ENCODE peak calls at places on chromosome 21, in ten cellular contexts. Z is AG08395, V is aorta, T is DND-41, L is T-helper 2 cell, M is PC-9, J is T-helper 1 cell, B is amygdala, W is naive B cell, I is NB4. Q is an unnamed sample.

GRCh38 chr21:39660191-39660590 is 47.5 kb downstream of the B3GALT5 start:
- DNase-seq in J (no peak), W (no peak), Z (peak), V (no peak), B (no peak), M (no peak), L (no peak), I (no peak), T (no peak), Q (no peak)

GRCh38 chr21:44870748-44871495 is 2.6 kb downstream of the PTTG1IP start:
- DNase-seq in W (no peak), I (no peak), L (peak), T (no peak), M (peak), V (peak), J (no peak), Z (no peak), B (no peak), Q (no peak)

GRCh38 chr21:41765393-41765950 is 1.4 kb downstream of the RIPK4 start:
- DNase-seq in V (peak), W (no peak), Z (no peak), L (no peak), M (no peak), I (no peak), B (no peak), J (no peak), T (peak), Q (no peak)

GRCh38 chr21:33975548-33976081 is 60.0 kb upstream of the ATP5PO start:
- DNase-seq in L (peak), M (peak), V (no peak), J (peak), I (peak), B (no peak), T (peak), Z (peak), W (no peak), Q (peak)

GRCh38 chr21:45593162-45594022 is 50.1 kb upstream of the PCBP3 start:
- DNase-seq in M (no peak), B (no peak), V (peak), J (no peak), T (no peak), W (no peak), Z (no peak), L (no peak), I (no peak), Q (peak)

GRCh38 chr21:44989943-44990780 is 50.3 kb downstream of the SLX9 start:
- DNase-seq in W (no peak), M (no peak), I (no peak), Z (no peak), V (peak), J (no peak), B (no peak), T (no peak), L (no peak), Q (no peak)

GRCh38 chr21:37223804-37224345 is 43.3 kb downstream of the VPS26C start:
- DNase-seq in J (no peak), W (no peak), B (no peak), V (no peak), T (no peak), M (no peak), L (no peak), Z (no peak), I (no peak), Q (no peak)

GRCh38 chr21:26753822-26754221 is 91.4 kb downstream of the ADAMTS1 start:
- DNase-seq in V (no peak), B (no peak), T (no peak), L (no peak), I (peak), M (no peak), J (no peak), Z (no peak), W (no peak), Q (no peak)

GRCh38 chr21:29125979-29126378 is 4.5 kb upstream of the MAP3K7CL start:
- DNase-seq in T (no peak), J (no peak), M (no peak), V (no peak), W (no peak), L (no peak), I (no peak), B (no peak), Z (no peak), Q (no peak)

GRCh38 chr21:33230518-33231324 is 983 bp downstream of the IFNAR2 start:
- DNase-seq in W (peak), I (peak), L (peak), T (peak), Z (peak), B (peak), V (peak), M (peak), J (peak), Q (peak)